ENCODE peak calls at places on chromosomes 11 and 22, in four cellular contexts. O, X, Z and D are unnamed samples.

GRCh38 chr11:130872961-130873360 is 43.3 kb downstream of the SNX19 start:
- DNase-seq in O (peak), Z (no peak), X (no peak), D (peak)

GRCh38 chr11:126304457-126305072 is 705 bp downstream of the DCPS start:
- DNase-seq in Z (no peak), X (no peak), O (no peak), D (no peak)

GRCh38 chr11:17927041-17927440 is 85.8 kb downstream of the SERGEF start:
- DNase-seq in X (no peak), O (no peak), Z (no peak), D (no peak)

GRCh38 chr11:128895505-128895904 is 4.3 kb downstream of the KCNJ5 start:
- DNase-seq in Z (no peak), O (no peak), X (peak), D (no peak)

GRCh38 chr11:132784441-132784840 is 747.9 kb downstream of the OPCML start:
- DNase-seq in X (no peak), O (peak), Z (no peak), D (no peak)

GRCh38 chr22:20979243-20979809 is 2.8 kb upstream of the LZTR1 start:
- DNase-seq in O (peak), X (peak), Z (no peak), D (no peak)

GRCh38 chr22:32318361-32318760 is 39.3 kb upstream of the RFPL3 start:
- DNase-seq in O (no peak), Z (no peak), X (no peak), D (no peak)

GRCh38 chr11:95931916-95932315 is 8.0 kb upstream of the MTMR2 start:
- DNase-seq in Z (no peak), O (no peak), X (no peak), D (no peak)

GRCh38 chr22:47927811-47928210 is 1165.4 kb downstream of the TBC1D22A start:
- DNase-seq in X (no peak), Z (no peak), O (no peak), D (no peak)

GRCh38 chr11:65500262-65501004 is 1.6 kb downstream of the MALAT1 start:
- DNase-seq in Z (no peak), O (peak), X (no peak), D (no peak)

GRCh38 chr22:19559324-19559811 is 35.2 kb upstream of the CLDN5 start:
- DNase-seq in Z (no peak), X (peak), O (no peak), D (no peak)

GRCh38 chr11:41788177-41788576 is 328.7 kb upstream of the LRRC4C start:
- DNase-seq in Z (no peak), O (no peak), X (no peak), D (no peak)

GRCh38 chr11:13101836-13102574 is 92.9 kb downstream of the RASSF10 start:
- DNase-seq in Z (no peak), O (no peak), X (peak), D (no peak)

GRCh38 chr11:3686751-3687150 is 15.6 kb upstream of the CHRNA10 start:
- DNase-seq in X (no peak), O (peak), Z (no peak), D (no peak)

GRCh38 chr22:47110817-47111443 is 348.5 kb downstream of the TBC1D22A start:
- DNase-seq in Z (no peak), O (no peak), X (peak), D (no peak)

GRCh38 chr22:42691440-42691839 is 29.2 kb downstream of the A4GALT start:
- DNase-seq in O (no peak), X (peak), Z (no peak), D (no peak)

GRCh38 chr11:61056566-61056965 is 45.7 kb upstream of the CD5 start:
- DNase-seq in O (no peak), X (no peak), Z (no peak), D (no peak)

GRCh38 chr11:65468874-65469333 is 29.9 kb upstream of the MALAT1 start:
- DNase-seq in X (peak), O (peak), Z (no peak), D (peak)

GRCh38 chr11:79439893-79440450 is 858 bp downstream of the TENM4 start:
- DNase-seq in Z (peak), X (peak), O (peak), D (peak)

GRCh38 chr11:106276859-106277436 is 199.5 kb downstream of the AASDHPPT start:
- DNase-seq in Z (no peak), X (no peak), O (no peak), D (peak)

GRCh38 chr11:107473797-107474196 is 16.2 kb upstream of the CWF19L2 start:
- DNase-seq in Z (no peak), O (no peak), X (no peak), D (no peak)

GRCh38 chr22:47107431-47107830 is 345.0 kb downstream of the TBC1D22A start:
- DNase-seq in X (no peak), O (peak), Z (no peak), D (peak)

GRCh38 chr22:22877523-22878210 is 9.9 kb upstream of the IGLL5 start:
- DNase-seq in O (peak), X (peak), Z (no peak), D (peak)

GRCh38 chr11:88012456-88012855 is 162.8 kb downstream of the RAB38 start:
- DNase-seq in X (no peak), Z (no peak), O (no peak), D (no peak)

GRCh38 chr11:27914080-27914479 is 193.9 kb downstream of the KIF18A start:
- DNase-seq in X (no peak), Z (no peak), O (peak), D (no peak)

GRCh38 chr22:46033256-46034200 is 56.6 kb upstream of the WNT7B start:
- DNase-seq in X (peak), O (no peak), Z (no peak), D (no peak)

GRCh38 chr11:70378506-70379134 is 19.7 kb upstream of the CTTN start:
- DNase-seq in Z (no peak), O (no peak), X (no peak), D (no peak)

GRCh38 chr22:50192825-50193204 is 7.1 kb downstream of the TRABD start:
- DNase-seq in O (no peak), Z (no peak), X (no peak), D (no peak)

GRCh38 chr22:47053865-47054185 is 291.4 kb downstream of the TBC1D22A start:
- DNase-seq in O (no peak), Z (no peak), X (no peak), D (no peak)

GRCh38 chr11:76408171-76408965 is 27.2 kb downstream of the GVQW3 start:
- DNase-seq in Z (no peak), X (no peak), O (no peak), D (no peak)